ENCODE peak calls at places on chromosomes 5 and 9, in nine cellular contexts. Y is stimulated activated CD8-positive, alpha-beta memory T cell treated with anti-CD3 and anti-CD28 coated beads, Interleukin-15, amount 100 ng/mL, for 4 hours; L is activated effector memory CD4-positive, alpha-beta T cell treated with Interleukin-2 at 50 U/mL for 16 hours; Q is GM23338; O is psoas muscle; I is fibroblast of pulmonary artery; F is astrocyte; U is ELR; J is DMS53. P is an unnamed sample.
A peak's percentile ranks its signal among the peaks of the same experiment; 100 is the strongest.

GRCh38 chr9:130313103-130313858 is 47.7 kb downstream of the HMCN2 start:
- DNase-seq in Y (no peak), I (no peak), U (no peak), F (no peak), O (no peak), Q (no peak), J (no peak), L (no peak), P (no peak)

GRCh38 chr5:117680421-117680820 is 1105.8 kb upstream of the SEMA6A start:
- DNase-seq in Q (no peak), I (peak; percentile 24), L (no peak), Y (no peak), J (no peak), U (no peak), O (no peak), F (no peak), P (no peak)

GRCh38 chr5:5497132-5497748 is 74.8 kb downstream of the ICE1 start:
- DNase-seq in L (no peak), O (peak; percentile 30), U (peak; percentile 68), Y (no peak), Q (peak; percentile 78), I (peak; percentile 67), F (peak; percentile 24), J (peak; percentile 72), P (no peak)

GRCh38 chr5:151141535-151141934 is 16.0 kb downstream of the ANXA6 start:
- DNase-seq in F (no peak), L (peak; percentile 39), J (no peak), U (no peak), Y (no peak), Q (peak; percentile 76), I (no peak), O (peak; percentile 52), P (peak; percentile 30)

GRCh38 chr5:57486206-57486605 is 3.6 kb upstream of the ACTBL2 start:
- DNase-seq in Y (no peak), L (no peak), U (no peak), F (no peak), Q (no peak), O (no peak), J (no peak), I (no peak), P (no peak)

GRCh38 chr9:135255033-135255842 is 167.8 kb downstream of the OLFM1 start:
- DNase-seq in Q (no peak), F (no peak), J (no peak), L (no peak), U (no peak), Y (no peak), I (no peak), O (peak; percentile 6), P (no peak)

GRCh38 chr5:138330813-138331448 is 673 bp downstream of the CDC25C start:
- DNase-seq in F (no peak), I (no peak), J (peak; percentile 59), Q (peak; percentile 45), O (no peak), Y (no peak), U (peak; percentile 67), L (no peak), P (no peak)

GRCh38 chr9:136568288-136569081 is 22.6 kb upstream of the NOTCH1 start:
- DNase-seq in L (no peak), F (no peak), U (no peak), O (no peak), Q (no peak), J (no peak), Y (no peak), I (no peak), P (no peak)

GRCh38 chr9:119588874-119589560 is 219.8 kb upstream of the BRINP1 start:
- DNase-seq in I (no peak), J (no peak), L (no peak), Y (no peak), Q (no peak), O (no peak), F (no peak), U (no peak), P (no peak)

GRCh38 chr5:157252741-157253465 is 13.0 kb upstream of the CYFIP2 start:
- DNase-seq in O (no peak), U (peak; percentile 13), I (peak; percentile 7), F (peak; percentile 8), Q (no peak), Y (no peak), J (peak; percentile 15), L (peak; percentile 61), P (peak; percentile 76)

GRCh38 chr5:134594797-134595457 is 37.7 kb downstream of the SAR1B start:
- DNase-seq in U (no peak), Y (no peak), J (peak; percentile 78), L (no peak), I (no peak), Q (no peak), O (no peak), F (no peak), P (no peak)

GRCh38 chr5:31864015-31864414 is 225.1 kb downstream of the PDZD2 start:
- DNase-seq in F (no peak), L (no peak), I (no peak), U (no peak), J (no peak), Q (peak; percentile 32), O (no peak), Y (no peak), P (no peak)

GRCh38 chr9:109143881-109144562 is 23.0 kb downstream of the FRRS1L start:
- DNase-seq in U (peak; percentile 75), Y (no peak), L (no peak), Q (peak; percentile 53), I (peak; percentile 11), J (peak; percentile 58), F (peak; percentile 14), O (no peak), P (no peak)

GRCh38 chr5:2721739-2722138 is 29.7 kb downstream of the IRX2 start:
- DNase-seq in L (no peak), J (no peak), I (no peak), Y (no peak), U (no peak), F (no peak), O (no peak), Q (no peak), P (no peak)

GRCh38 chr9:15374310-15374709 is 48.4 kb upstream of the SNAPC3 start:
- DNase-seq in L (no peak), I (no peak), Y (no peak), J (no peak), Q (no peak), U (no peak), F (no peak), O (no peak), P (no peak)

GRCh38 chr5:958701-959571 is 49.7 kb upstream of the NKD2 start:
- DNase-seq in F (peak; percentile 70), Q (no peak), J (peak; percentile 84), Y (no peak), I (peak; percentile 86), O (peak; percentile 77), L (no peak), U (peak; percentile 50), P (no peak)

GRCh38 chr5:125088522-125089105 is 342.2 kb upstream of the ZNF608 start:
- DNase-seq in F (no peak), Y (no peak), U (no peak), L (no peak), J (no peak), I (no peak), Q (no peak), O (no peak), P (peak; percentile 1)

GRCh38 chr9:136307215-136307750 is 3.4 kb upstream of the CCDC187 start:
- DNase-seq in F (no peak), Y (no peak), O (no peak), L (no peak), J (no peak), I (no peak), U (no peak), Q (no peak), P (no peak)

GRCh38 chr5:1468629-1469527 is 23.6 kb upstream of the SLC6A3 start:
- DNase-seq in U (no peak), I (no peak), Q (no peak), F (no peak), Y (no peak), L (no peak), O (no peak), J (no peak), P (no peak)

GRCh38 chr9:134407123-134407779 is 81.0 kb downstream of the RXRA start:
- DNase-seq in I (peak; percentile 94), J (peak; percentile 96), F (peak; percentile 85), Q (peak; percentile 57), U (peak; percentile 94), L (peak; percentile 68), Y (peak; percentile 66), O (peak; percentile 92), P (peak; percentile 90)

GRCh38 chr5:150517272-150518152 is 9.6 kb downstream of the NDST1 start:
- DNase-seq in U (peak; percentile 99), Y (no peak), I (peak; percentile 96), O (peak; percentile 45), L (no peak), F (peak; percentile 96), Q (no peak), J (peak; percentile 98), P (no peak)

GRCh38 chr5:67725591-67725990 is 490.0 kb upstream of the PIK3R1 start:
- DNase-seq in L (no peak), U (no peak), Y (no peak), I (peak; percentile 22), F (no peak), O (no peak), Q (no peak), J (no peak), P (no peak)

GRCh38 chr5:56369333-56369947 is 136.3 kb upstream of the ANKRD55 start:
- DNase-seq in U (no peak), O (no peak), Q (no peak), L (no peak), I (peak; percentile 96), J (no peak), Y (no peak), F (no peak), P (no peak)

GRCh38 chr5:172712610-172713009 is 58.4 kb downstream of the DUSP1 start:
- DNase-seq in O (no peak), L (no peak), F (no peak), Y (no peak), I (no peak), J (no peak), U (no peak), Q (no peak), P (no peak)

GRCh38 chr5:174323878-174324281 is 278.4 kb downstream of the NSG2 start:
- DNase-seq in O (no peak), L (no peak), U (peak; percentile 56), Q (peak; percentile 91), I (peak; percentile 45), Y (no peak), J (peak; percentile 99), F (peak; percentile 67), P (no peak)

GRCh38 chr9:115106642-115107041 is 11.3 kb downstream of the TNC start:
- DNase-seq in Y (no peak), L (no peak), J (no peak), F (peak; percentile 67), U (peak; percentile 83), O (no peak), Q (no peak), I (no peak), P (no peak)

GRCh38 chr5:177308740-177309139 is 3.0 kb downstream of the MXD3 start:
- DNase-seq in Y (no peak), U (no peak), F (no peak), Q (no peak), L (no peak), J (no peak), O (no peak), I (no peak), P (no peak)

GRCh38 chr5:167355370-167355769 is 936.1 kb upstream of the WWC1 start:
- DNase-seq in Y (no peak), J (no peak), O (no peak), F (no peak), U (no peak), I (no peak), Q (peak; percentile 28), L (no peak), P (no peak)

GRCh38 chr5:9173281-9174048 is 372.4 kb downstream of the SEMA5A start:
- DNase-seq in L (no peak), Y (no peak), J (no peak), I (peak; percentile 87), O (no peak), Q (no peak), F (peak; percentile 29), U (peak; percentile 85), P (no peak)

GRCh38 chr9:132670816-132671371 is 630 bp downstream of the GTF3C4 start:
- DNase-seq in Q (peak; percentile 80), I (peak; percentile 38), F (no peak), L (peak; percentile 32), U (peak; percentile 64), J (peak; percentile 72), O (peak; percentile 23), Y (peak; percentile 29), P (peak; percentile 80)

GRCh38 chr9:93319992-93320490 is 131.4 kb upstream of the FAM120A start:
- DNase-seq in U (no peak), I (no peak), L (no peak), J (no peak), Q (no peak), F (no peak), Y (no peak), O (no peak), P (no peak)

P was measured in T-helper 2 cell.